ENCODE peak calls at places on chromosomes 3 and 15, in eight cellular contexts. Q, R, F, A, D, H, M and I are unnamed samples.
A peak's percentile ranks its signal among the peaks of the same experiment; 100 is the strongest.

GRCh38 chr15:68930268-68931022 is at the start of gene SPESP1:
- DNase-seq in A (peak; percentile 73), Q (no peak), H (peak; percentile 89), M (no peak), R (no peak), D (no peak), F (no peak), I (no peak)

GRCh38 chr3:135905058-135905724 is 60.3 kb upstream of the PPP2R3A start:
- DNase-seq in R (no peak), H (no peak), M (no peak), A (no peak), F (no peak), Q (no peak), D (peak; percentile 40), I (peak; percentile 12)

GRCh38 chr3:16304065-16305010 is 39.3 kb downstream of the OXNAD1 start:
- DNase-seq in M (no peak), Q (no peak), F (no peak), D (no peak), A (no peak), H (no peak), R (no peak), I (no peak)

GRCh38 chr3:14430706-14431470 is 28.5 kb downstream of the SLC6A6 start:
- DNase-seq in R (no peak), D (no peak), F (no peak), Q (no peak), H (no peak), A (no peak), M (no peak), I (no peak)

GRCh38 chr15:55587321-55588069 is 650 bp downstream of the PYGO1 start:
- DNase-seq in D (peak; percentile 36), F (no peak), Q (peak; percentile 60), R (no peak), A (peak; percentile 49), H (peak; percentile 63), M (no peak), I (peak; percentile 48)

GRCh38 chr15:64618569-64618968 is 156.8 kb downstream of the RBPMS2 start:
- DNase-seq in D (no peak), F (no peak), A (no peak), R (no peak), Q (no peak), H (no peak), M (no peak), I (no peak)

GRCh38 chr15:88428053-88428452 is 39.1 kb downstream of the MRPL46 start:
- DNase-seq in Q (no peak), A (no peak), M (no peak), D (no peak), F (no peak), H (no peak), R (no peak), I (no peak)

GRCh38 chr15:67322481-67322880 is 67.9 kb downstream of the IQCH start:
- DNase-seq in A (no peak), F (no peak), D (no peak), M (no peak), R (no peak), H (no peak), Q (no peak), I (no peak)

GRCh38 chr15:75148293-75148692 is 53.4 kb upstream of the C15orf39 start:
- DNase-seq in Q (no peak), A (no peak), M (no peak), D (no peak), H (no peak), R (no peak), F (no peak), I (no peak)

GRCh38 chr3:126157083-126157768 is 23.2 kb downstream of the ALDH1L1 start:
- DNase-seq in H (no peak), Q (peak; percentile 21), F (no peak), A (no peak), R (no peak), M (no peak), D (no peak), I (no peak)

GRCh38 chr3:71579934-71580318 is 3.6 kb downstream of the FOXP1 start:
- DNase-seq in F (no peak), A (peak; percentile 72), R (no peak), H (no peak), D (no peak), Q (no peak), M (no peak), I (peak; percentile 1)

GRCh38 chr15:68652141-68652540 is 73.3 kb downstream of the CORO2B start:
- DNase-seq in A (no peak), F (peak; percentile 90), Q (no peak), M (no peak), R (no peak), D (no peak), H (no peak), I (peak; percentile 85)

GRCh38 chr3:44173263-44173662 is 68.4 kb upstream of the TOPAZ1 start:
- DNase-seq in M (no peak), R (no peak), A (no peak), Q (no peak), F (no peak), H (no peak), D (no peak), I (no peak)

GRCh38 chr3:114089675-114090074 is 33.1 kb downstream of the QTRT2 start:
- DNase-seq in Q (no peak), A (no peak), H (no peak), F (no peak), D (no peak), R (no peak), M (no peak), I (no peak)

GRCh38 chr3:172272699-172273098 is 175.6 kb downstream of the GHSR start:
- DNase-seq in M (no peak), Q (no peak), D (no peak), A (no peak), H (no peak), R (no peak), F (no peak), I (peak; percentile 55)

GRCh38 chr3:4688411-4688810 is 195.3 kb downstream of the ITPR1 start:
- DNase-seq in A (no peak), M (no peak), Q (no peak), D (no peak), H (no peak), R (no peak), F (no peak), I (no peak)
- TF ChIP-seq CTCF in A (no peak), M (no peak), Q (no peak), D (no peak), H (no peak), R (no peak), F (no peak), I (no peak)

DNA sequence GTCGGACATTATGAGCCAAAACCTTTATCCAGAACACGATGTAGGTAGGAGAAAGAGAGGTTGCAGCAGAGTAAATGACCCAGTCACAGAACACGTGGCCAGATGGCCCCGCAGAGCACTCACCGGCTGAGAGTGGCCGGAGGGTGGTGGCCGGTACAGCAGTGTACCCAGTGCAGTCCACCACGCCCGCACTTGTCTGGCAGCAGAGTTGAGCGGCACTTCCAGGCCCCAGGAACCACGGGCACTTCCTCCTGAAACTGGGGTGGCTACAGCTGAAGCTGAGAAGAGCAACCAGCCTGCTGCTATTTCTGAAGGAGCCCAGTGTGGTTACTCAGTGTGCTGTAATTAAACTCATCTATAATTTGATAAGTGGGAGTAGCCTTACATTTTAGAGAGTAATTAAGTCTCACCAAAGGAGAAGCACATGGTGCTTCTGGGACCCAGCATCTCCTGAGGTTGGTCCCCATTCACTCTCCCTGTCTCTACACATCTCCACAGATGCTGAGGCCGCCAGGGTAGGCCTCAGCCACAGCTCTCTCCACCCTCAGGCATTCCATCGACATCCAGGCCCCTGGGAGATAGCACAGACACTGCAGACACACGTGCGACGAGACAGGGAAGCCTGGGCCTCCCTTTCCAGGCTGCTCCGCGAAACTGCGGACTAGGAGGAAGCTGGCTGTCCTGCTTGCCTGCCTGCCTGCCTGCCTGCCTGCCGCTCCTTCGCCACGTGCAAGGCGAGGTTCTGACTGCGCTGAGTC is 49.8 kb downstream of the BDH1 start:
- DNase-seq in M (no peak), F (no peak), R (no peak), D (no peak), H (no peak), A (no peak), Q (no peak), I (no peak)
- TF ChIP-seq CTCF in M (no peak), F (no peak), R (no peak), D (no peak), H (no peak), A (no peak), Q (no peak), I (no peak)

GRCh38 chr3:193313448-193313958 is 65.0 kb downstream of the ATP13A5 start:
- DNase-seq in H (no peak), R (no peak), M (no peak), Q (no peak), A (no peak), F (no peak), D (no peak), I (no peak)

GRCh38 chr3:193317901-193318300 is 60.7 kb downstream of the ATP13A5 start:
- DNase-seq in F (no peak), Q (no peak), M (no peak), H (no peak), R (no peak), D (no peak), A (no peak), I (no peak)

GRCh38 chr3:193310914-193311723 is 67.4 kb downstream of the ATP13A5 start:
- DNase-seq in M (no peak), R (no peak), D (no peak), H (no peak), A (no peak), Q (no peak), F (no peak), I (no peak)

DNA sequence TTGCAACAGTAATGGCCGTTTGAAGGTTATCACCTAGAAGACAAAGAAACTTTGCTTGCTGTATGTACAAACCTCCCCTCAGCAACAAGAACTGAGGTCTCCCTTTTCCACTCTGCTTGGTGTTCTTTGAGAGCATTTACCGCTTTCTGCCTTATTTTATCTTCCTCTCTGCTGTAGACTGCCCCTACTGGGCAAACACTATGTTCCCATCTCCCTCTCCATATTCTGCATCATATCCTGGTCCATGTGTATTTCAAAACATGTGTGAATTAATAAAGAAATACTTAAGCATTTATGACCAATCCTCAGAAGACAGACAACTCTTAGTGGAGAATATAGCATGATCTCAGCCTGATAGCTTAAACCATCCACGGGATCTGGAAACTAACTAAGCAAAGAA is 64.4 kb downstream of the ATP13A5 start:
- DNase-seq in H (no peak), R (no peak), F (no peak), A (no peak), M (no peak), Q (no peak), D (no peak), I (no peak)
- TF ChIP-seq CTCF in H (no peak), R (no peak), F (no peak), A (no peak), M (peak; percentile 12), Q (no peak), D (no peak), I (peak; percentile 26)

GRCh38 chr3:188792788-188793187 is 379.0 kb upstream of the TPRG1 start:
- DNase-seq in H (no peak), Q (no peak), F (peak; percentile 57), A (no peak), D (no peak), R (no peak), M (no peak), I (peak; percentile 69)
- TF ChIP-seq CTCF in H (no peak), Q (no peak), F (peak; percentile 24), A (no peak), D (no peak), R (no peak), M (no peak), I (peak; percentile 48)